ENCODE peak calls at places on chromosome 1, in five cellular contexts. X, P, K, W and H are unnamed samples. For H3K36me3 and H3K27me3, the result is how much of the 10 kb centered on the place peaks cover.

GRCh38 chr1:19582318-19582717 is 61.8 kb upstream of the NBL1 start:
- DNase-seq in W (peak), K (peak), X (peak), P (peak), H (peak)

GRCh38 chr1:234955107-234955731 is 173.4 kb downstream of the TOMM20 start:
- DNase-seq in X (peak), K (peak), P (peak), W (no peak), H (no peak)

GRCh38 chr1:58620259-58620658 is 43.2 kb upstream of the TACSTD2 start:
- DNase-seq in P (no peak), X (no peak), K (peak), W (no peak), H (peak)

GRCh38 chr1:18452550-18452949 is 28.2 kb upstream of the KLHDC7A start:
- DNase-seq in X (no peak), W (no peak), K (no peak), P (no peak), H (peak)

GRCh38 chr1:151984313-151984956 is 9.2 kb downstream of the S100A10 start:
- DNase-seq in K (no peak), P (no peak), W (no peak), X (peak), H (no peak)

GRCh38 chr1:31497601-31498000 is 78.7 kb upstream of the TINAGL1 start:
- DNase-seq in X (no peak), K (no peak), W (no peak), P (no peak), H (no peak)

GRCh38 chr1:244735854-244736561 is 83.1 kb downstream of the DESI2 start:
- DNase-seq in K (no peak), X (no peak), W (peak), P (no peak), H (peak)

GRCh38 chr1:227915564-227916553 is 31.9 kb downstream of the WNT9A start:
- DNase-seq in K (no peak), P (no peak), W (peak), X (no peak), H (peak)

GRCh38 chr1:241744591-241744990 is 92.5 kb downstream of the WDR64 start:
- DNase-seq in P (no peak), K (no peak), X (no peak), W (no peak), H (no peak)

GRCh38 chr1:32693455-32694174 is 9.0 kb downstream of the SYNC start:
- DNase-seq in K (no peak), W (no peak), X (no peak), P (no peak), H (no peak)

GRCh38 chr1:71785470-71785869 is 496.9 kb downstream of the NEGR1 start:
- DNase-seq in P (no peak), X (no peak), W (no peak), K (no peak), H (no peak)

GRCh38 chr1:193102662-193103061 is 2.6 kb downstream of the GLRX2 start:
- DNase-seq in P (no peak), W (no peak), X (no peak), K (no peak), H (no peak)

GRCh38 chr1:89826594-89826993 is 5.8 kb downstream of the LRRC8D start:
- DNase-seq in W (peak), K (no peak), P (no peak), X (no peak), H (no peak)

GRCh38 chr1:214637722-214638473 is 34.9 kb downstream of the CENPF start:
- DNase-seq in W (peak), K (no peak), X (peak), P (no peak), H (peak)

GRCh38 chr1:150596095-150596892 is 16.9 kb upstream of the MCL1 start:
- DNase-seq in W (peak), P (no peak), K (no peak), X (no peak), H (no peak)

GRCh38 chr1:171741872-171742576 is at the start of gene VAMP4:
- DNase-seq in P (peak), K (peak), W (peak), X (peak), H (peak)

GRCh38 chr1:171738921-171739320 is 2.9 kb downstream of the VAMP4 start:
- DNase-seq in W (no peak), X (no peak), K (no peak), P (no peak), H (no peak)

GRCh38 chr1:171739646-171740045 is 2.2 kb downstream of the VAMP4 start:
- DNase-seq in K (no peak), P (no peak), W (no peak), X (no peak), H (no peak)

GRCh38 chr1:171740987-171741871 is 636 bp downstream of the VAMP4 start:
- DNase-seq in W (peak), X (peak), P (peak), K (no peak), H (peak)

GRCh38 chr1:171740356-171740863 is 1.5 kb downstream of the VAMP4 start:
- DNase-seq in K (no peak), X (no peak), P (no peak), W (no peak), H (no peak)
- H3K4me3 ChIP-seq in K (peak), X (peak), P (peak), W (no peak), H (no peak)

GRCh38 chr1:41718444-41719028 is 200.2 kb downstream of the HIVEP3 start:
- DNase-seq in W (peak), X (no peak), K (no peak), P (no peak), H (no peak)
- H3K36me3 ChIP-seq in W (under half), X (under half), K (under half), P (under half), H (under half)

DNA sequence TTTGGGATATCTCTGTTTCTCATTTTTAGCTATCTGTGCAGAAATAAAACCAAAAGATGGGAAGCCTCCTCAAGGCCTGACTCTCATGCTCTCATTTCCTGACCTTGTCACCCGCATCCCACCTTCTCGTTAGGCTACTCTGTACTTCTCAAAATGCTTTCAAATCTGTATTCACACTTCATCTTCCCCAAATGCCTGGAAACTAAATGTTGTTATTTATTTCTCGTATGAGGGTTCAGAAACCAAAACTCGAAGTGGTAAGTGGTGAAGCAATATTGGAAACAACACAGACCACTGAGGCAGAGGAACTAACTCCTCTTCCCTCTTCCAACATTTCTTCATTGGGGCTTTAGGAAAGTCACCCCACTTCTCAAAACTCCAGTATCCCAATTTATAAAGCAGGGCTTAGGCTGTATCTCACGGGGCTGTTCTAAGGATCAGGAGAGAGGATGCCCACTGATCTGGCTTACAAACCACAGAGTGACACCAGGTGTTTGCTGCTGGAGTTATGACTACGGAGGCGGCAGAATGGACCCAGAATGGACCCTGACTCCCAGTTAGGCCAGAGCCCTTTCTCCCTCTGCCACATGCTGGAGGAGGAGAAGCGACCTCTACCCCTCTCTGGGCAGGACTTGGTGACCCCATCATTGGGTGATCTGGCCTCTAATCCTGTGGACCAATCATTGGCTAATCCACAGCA is 3.5 kb downstream of the SLAMF7 start:
- DNase-seq in P (no peak), W (no peak), K (no peak), X (no peak), H (no peak)
- H3K27me3 ChIP-seq in P (under half), W (under half), K (under half), X (under half), H (under half)

DNA sequence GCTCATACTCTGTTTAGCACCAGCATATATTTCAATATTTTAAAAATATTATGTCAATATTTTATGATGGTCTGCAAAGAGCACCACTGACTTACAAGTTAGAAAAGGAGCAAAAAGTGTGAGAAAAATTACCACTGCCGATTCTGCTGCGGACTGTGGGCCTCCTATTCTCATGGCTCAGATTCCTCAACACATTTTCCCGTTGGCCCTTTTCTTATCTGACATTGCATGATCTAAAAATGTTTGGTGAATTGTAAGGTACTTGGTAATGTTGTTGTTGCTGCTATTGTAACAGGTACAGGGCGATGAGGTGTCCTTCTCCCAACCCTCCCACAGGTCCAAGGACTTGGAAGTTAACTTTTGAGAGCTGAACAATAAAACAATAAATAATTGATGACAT is 737 bp downstream of the C1orf162 start:
- DNase-seq in P (no peak), W (no peak), K (no peak), X (no peak), H (no peak)
- H3K4me3 ChIP-seq in P (peak), W (no peak), K (peak), X (peak), H (no peak)

DNA sequence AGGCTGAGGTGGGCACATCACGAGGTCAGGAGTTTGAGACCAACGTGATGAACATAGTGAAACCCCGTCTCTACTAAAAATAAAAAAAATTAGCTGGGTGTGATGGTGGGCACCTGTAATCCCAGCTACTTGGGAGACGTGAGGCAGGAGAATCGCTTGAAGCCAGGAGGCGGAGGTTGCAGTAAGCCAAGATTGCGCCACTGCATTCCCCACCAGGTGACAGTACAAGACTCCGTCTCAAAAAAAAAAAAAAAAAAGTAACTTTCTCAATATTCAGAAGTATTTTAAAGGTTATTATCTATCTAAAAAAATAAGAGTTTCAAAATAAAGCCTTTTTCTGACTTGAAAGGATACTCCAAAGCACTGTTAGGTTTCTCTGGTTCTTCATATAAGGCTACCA is 5.9 kb downstream of the MYCBP start:
- DNase-seq in W (no peak), K (no peak), P (no peak), X (no peak), H (no peak)
- H3K36me3 ChIP-seq in W (under half), K (under half), P (under half), X (under half), H (under half)

GRCh38 chr1:171460018-171460585 is 25.2 kb upstream of the PRRC2C start:
- DNase-seq in X (no peak), W (no peak), P (no peak), K (no peak), H (no peak)
- H3K27me3 ChIP-seq in X (under half), W (under half), P (under half), K (under half), H (under half)

DNA sequence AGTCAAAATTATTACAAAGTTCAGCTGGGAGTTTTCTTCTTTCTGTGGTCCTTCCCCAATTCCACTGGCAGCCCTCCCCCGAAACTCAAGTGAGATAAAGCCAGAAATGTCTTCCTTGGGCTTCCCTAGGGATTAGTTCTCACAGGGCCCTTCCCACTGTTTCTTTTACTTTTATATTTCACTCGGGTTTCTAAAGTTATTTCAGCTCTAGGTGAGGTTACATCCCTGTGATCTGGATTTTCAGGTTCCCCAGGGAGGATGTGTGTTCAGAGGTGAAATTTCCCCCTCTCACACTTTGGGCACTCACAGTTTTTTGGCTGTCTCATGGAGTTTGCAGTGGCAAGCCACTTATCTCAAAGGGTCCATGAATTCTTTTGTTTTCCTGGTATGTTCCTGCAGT is 77.3 kb downstream of the DRAM2 start:
- DNase-seq in X (no peak), W (no peak), P (no peak), K (no peak), H (no peak)
- H3K4me3 ChIP-seq in X (no peak), W (no peak), P (no peak), K (no peak), H (no peak)

GRCh38 chr1:34137411-34137810 is 27.6 kb downstream of the CSMD2 start:
- DNase-seq in X (no peak), K (no peak), P (no peak), W (no peak), H (no peak)
- H3K36me3 ChIP-seq in X (under half), K (under half), P (under half), W (under half), H (under half)

GRCh38 chr1:115687744-115688143 is 46.0 kb downstream of the VANGL1 start:
- DNase-seq in X (no peak), K (no peak), W (no peak), P (no peak), H (no peak)
- H3K27me3 ChIP-seq in X (under half), K (under half), W (under half), P (under half), H (under half)